ENCODE peak calls at places on chromosomes 11 and 22, in six cellular contexts. One of them, this sample, is unnamed.

GRCh38 chr22:32574957-32575893 is 100.6 kb downstream of the FBXO7 start:
- DNase-seq in AG04450: no peak
- DNase-seq in heart right ventricle: no peak
- DNase-seq in left lung: no peak
- DNase-seq in right atrium auricular region: no peak
- DNase-seq in H1: no peak
- DNase-seq in this sample: no peak

GRCh38 chr22:23325183-23325582 is 144.9 kb downstream of the BCR start:
- DNase-seq in AG04450: no peak
- DNase-seq in heart right ventricle: no peak
- DNase-seq in left lung: no peak
- DNase-seq in right atrium auricular region: no peak
- DNase-seq in H1: no peak
- DNase-seq in this sample: no peak

GRCh38 chr11:125902927-125903752 is at the start of gene PUS3:
- DNase-seq in AG04450: peak
- DNase-seq in heart right ventricle: peak
- DNase-seq in left lung: peak
- DNase-seq in right atrium auricular region: peak
- DNase-seq in H1: peak
- DNase-seq in this sample: peak

GRCh38 chr11:126474220-126474619 is 118.7 kb downstream of the ST3GAL4 start:
- DNase-seq in AG04450: no peak
- DNase-seq in heart right ventricle: no peak
- DNase-seq in left lung: peak
- DNase-seq in right atrium auricular region: no peak
- DNase-seq in H1: no peak
- DNase-seq in this sample: no peak

GRCh38 chr22:47209077-47209514 is 446.6 kb downstream of the TBC1D22A start:
- DNase-seq in AG04450: no peak
- DNase-seq in heart right ventricle: no peak
- DNase-seq in left lung: no peak
- DNase-seq in right atrium auricular region: peak
- DNase-seq in H1: no peak
- DNase-seq in this sample: no peak

GRCh38 chr11:18312663-18313420 is 9.1 kb downstream of the HPS5 start:
- DNase-seq in AG04450: peak
- DNase-seq in heart right ventricle: no peak
- DNase-seq in left lung: no peak
- DNase-seq in right atrium auricular region: no peak
- DNase-seq in H1: no peak
- DNase-seq in this sample: no peak

GRCh38 chr22:45502215-45503070 is at the start of gene FBLN1:
- DNase-seq in AG04450: no peak
- DNase-seq in heart right ventricle: peak
- DNase-seq in left lung: peak
- DNase-seq in right atrium auricular region: no peak
- DNase-seq in H1: no peak
- DNase-seq in this sample: no peak

GRCh38 chr11:83249972-83250593 is 36.1 kb downstream of the CCDC90B start:
- DNase-seq in AG04450: peak
- DNase-seq in heart right ventricle: no peak
- DNase-seq in left lung: no peak
- DNase-seq in right atrium auricular region: no peak
- DNase-seq in H1: no peak
- DNase-seq in this sample: peak

GRCh38 chr11:133999355-133999754 is 42.6 kb upstream of the IGSF9B start:
- DNase-seq in AG04450: no peak
- DNase-seq in heart right ventricle: no peak
- DNase-seq in left lung: no peak
- DNase-seq in right atrium auricular region: no peak
- DNase-seq in H1: no peak
- DNase-seq in this sample: no peak

GRCh38 chr11:554824-555499 is 5.6 kb downstream of the LMNTD2 start:
- DNase-seq in AG04450: no peak
- DNase-seq in heart right ventricle: peak
- DNase-seq in left lung: peak
- DNase-seq in right atrium auricular region: no peak
- DNase-seq in H1: peak
- DNase-seq in this sample: no peak

GRCh38 chr11:134471341-134472187 is 59.5 kb upstream of the B3GAT1 start:
- DNase-seq in AG04450: no peak
- DNase-seq in heart right ventricle: no peak
- DNase-seq in left lung: no peak
- DNase-seq in right atrium auricular region: no peak
- DNase-seq in H1: no peak
- DNase-seq in this sample: no peak

GRCh38 chr22:33327348-33327860 is 269.2 kb upstream of the SYN3 start:
- DNase-seq in AG04450: no peak
- DNase-seq in heart right ventricle: no peak
- DNase-seq in left lung: no peak
- DNase-seq in right atrium auricular region: no peak
- DNase-seq in H1: no peak
- DNase-seq in this sample: no peak

GRCh38 chr11:69007978-69008381 is 5.1 kb downstream of the MRGPRF start:
- DNase-seq in AG04450: no peak
- DNase-seq in heart right ventricle: no peak
- DNase-seq in left lung: peak
- DNase-seq in right atrium auricular region: no peak
- DNase-seq in H1: no peak
- DNase-seq in this sample: no peak

GRCh38 chr11:132681971-132682370 is 850.3 kb downstream of the OPCML start:
- DNase-seq in AG04450: no peak
- DNase-seq in heart right ventricle: no peak
- DNase-seq in left lung: peak
- DNase-seq in right atrium auricular region: no peak
- DNase-seq in H1: no peak
- DNase-seq in this sample: no peak

GRCh38 chr11:95985174-95985808 is 61.4 kb upstream of the MTMR2 start:
- DNase-seq in AG04450: no peak
- DNase-seq in heart right ventricle: no peak
- DNase-seq in left lung: no peak
- DNase-seq in right atrium auricular region: no peak
- DNase-seq in H1: no peak
- DNase-seq in this sample: no peak

GRCh38 chr11:82671451-82671850 is 62.2 kb downstream of the FAM181B start:
- DNase-seq in AG04450: no peak
- DNase-seq in heart right ventricle: no peak
- DNase-seq in left lung: no peak
- DNase-seq in right atrium auricular region: no peak
- DNase-seq in H1: no peak
- DNase-seq in this sample: no peak

GRCh38 chr22:26573026-26573662 is 16.8 kb downstream of the TPST2 start:
- DNase-seq in AG04450: no peak
- DNase-seq in heart right ventricle: peak
- DNase-seq in left lung: peak
- DNase-seq in right atrium auricular region: peak
- DNase-seq in H1: no peak
- DNase-seq in this sample: peak

GRCh38 chr11:77035580-77035979 is 1.4 kb downstream of the B3GNT6 start:
- DNase-seq in AG04450: no peak
- DNase-seq in heart right ventricle: no peak
- DNase-seq in left lung: no peak
- DNase-seq in right atrium auricular region: no peak
- DNase-seq in H1: no peak
- DNase-seq in this sample: no peak

GRCh38 chr11:85815186-85815911 is 4.4 kb upstream of the SYTL2 start:
- DNase-seq in AG04450: peak
- DNase-seq in heart right ventricle: no peak
- DNase-seq in left lung: no peak
- DNase-seq in right atrium auricular region: no peak
- DNase-seq in H1: no peak
- DNase-seq in this sample: peak

GRCh38 chr22:44067033-44067432 is 42.9 kb downstream of the PARVB start:
- DNase-seq in AG04450: no peak
- DNase-seq in heart right ventricle: no peak
- DNase-seq in left lung: no peak
- DNase-seq in right atrium auricular region: no peak
- DNase-seq in H1: no peak
- DNase-seq in this sample: no peak

GRCh38 chr22:47173535-47174021 is 411.1 kb downstream of the TBC1D22A start:
- DNase-seq in AG04450: no peak
- DNase-seq in heart right ventricle: peak
- DNase-seq in left lung: peak
- DNase-seq in right atrium auricular region: no peak
- DNase-seq in H1: no peak
- DNase-seq in this sample: no peak

GRCh38 chr11:35145249-35145648 is 6.3 kb downstream of the CD44 start:
- DNase-seq in AG04450: no peak
- DNase-seq in heart right ventricle: no peak
- DNase-seq in left lung: no peak
- DNase-seq in right atrium auricular region: no peak
- DNase-seq in H1: no peak
- DNase-seq in this sample: no peak

GRCh38 chr11:12674936-12675696 is 895 bp downstream of the TEAD1 start:
- DNase-seq in AG04450: no peak
- DNase-seq in heart right ventricle: peak
- DNase-seq in left lung: peak
- DNase-seq in right atrium auricular region: no peak
- DNase-seq in H1: no peak
- DNase-seq in this sample: no peak

GRCh38 chr11:4983851-4984250 is 10.8 kb upstream of the OR51L1 start:
- DNase-seq in AG04450: no peak
- DNase-seq in heart right ventricle: no peak
- DNase-seq in left lung: no peak
- DNase-seq in right atrium auricular region: no peak
- DNase-seq in H1: no peak
- DNase-seq in this sample: no peak

GRCh38 chr11:469684-470667 is 19.9 kb downstream of the PTDSS2 start:
- DNase-seq in AG04450: peak
- DNase-seq in heart right ventricle: no peak
- DNase-seq in left lung: peak
- DNase-seq in right atrium auricular region: peak
- DNase-seq in H1: no peak
- DNase-seq in this sample: peak

GRCh38 chr11:114135737-114136151 is 76.2 kb downstream of the ZBTB16 start:
- DNase-seq in AG04450: no peak
- DNase-seq in heart right ventricle: no peak
- DNase-seq in left lung: no peak
- DNase-seq in right atrium auricular region: no peak
- DNase-seq in H1: peak
- DNase-seq in this sample: no peak

GRCh38 chr22:39727541-39727940 is 157.0 kb downstream of the CACNA1I start:
- DNase-seq in AG04450: no peak
- DNase-seq in heart right ventricle: no peak
- DNase-seq in left lung: peak
- DNase-seq in right atrium auricular region: no peak
- DNase-seq in H1: no peak
- DNase-seq in this sample: no peak

GRCh38 chr22:29664731-29665130 is 55.1 kb upstream of the CABP7 start:
- DNase-seq in AG04450: no peak
- DNase-seq in heart right ventricle: no peak
- DNase-seq in left lung: no peak
- DNase-seq in right atrium auricular region: no peak
- DNase-seq in H1: no peak
- DNase-seq in this sample: no peak
- H3K4me3 ChIP-seq in AG04450: no peak
- H3K4me3 ChIP-seq in heart right ventricle: no peak
- H3K4me3 ChIP-seq in left lung: no peak
- H3K4me3 ChIP-seq in right atrium auricular region: no peak
- H3K4me3 ChIP-seq in H1: no peak
- H3K4me3 ChIP-seq in this sample: no peak

DNA sequence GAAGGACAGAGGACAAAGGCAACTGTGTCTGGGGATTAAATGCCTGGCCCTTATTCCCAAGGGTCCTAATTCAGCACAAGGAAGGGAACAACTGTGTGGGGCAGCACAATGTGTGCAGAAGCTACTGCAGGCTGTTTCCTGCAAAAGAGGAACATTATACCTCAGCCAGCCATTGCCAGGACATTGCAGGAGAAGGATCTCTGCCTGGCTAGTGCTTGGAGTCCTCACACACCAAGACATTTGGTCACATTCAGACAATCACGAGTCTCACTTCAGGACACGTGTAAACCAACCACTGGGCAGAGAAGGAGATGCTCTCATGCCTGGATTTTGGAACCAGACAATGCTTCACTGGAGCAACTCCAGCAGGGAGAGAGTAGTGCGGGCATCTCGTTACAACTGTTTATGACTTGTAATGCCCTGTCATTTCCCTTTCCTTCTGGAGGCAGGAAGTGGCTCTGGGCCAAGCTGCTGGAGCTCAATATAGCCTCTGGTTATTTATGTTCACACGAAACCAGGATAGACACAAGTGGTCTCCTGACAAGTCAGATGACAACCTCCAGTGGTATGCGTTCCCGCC is 23.9 kb upstream of the ZC3H12C start:
- DNase-seq in AG04450: no peak
- DNase-seq in heart right ventricle: peak
- DNase-seq in left lung: no peak
- DNase-seq in right atrium auricular region: no peak
- DNase-seq in H1: no peak
- DNase-seq in this sample: peak
- H3K4me3 ChIP-seq in AG04450: no peak
- H3K4me3 ChIP-seq in heart right ventricle: no peak
- H3K4me3 ChIP-seq in left lung: no peak
- H3K4me3 ChIP-seq in right atrium auricular region: no peak
- H3K4me3 ChIP-seq in H1: no peak
- H3K4me3 ChIP-seq in this sample: no peak

GRCh38 chr11:94574193-94574961 is 7.2 kb downstream of the PIWIL4 start:
- DNase-seq in AG04450: peak
- DNase-seq in heart right ventricle: no peak
- DNase-seq in left lung: peak
- DNase-seq in right atrium auricular region: no peak
- DNase-seq in H1: no peak
- DNase-seq in this sample: peak
- H3K4me3 ChIP-seq in AG04450: no peak
- H3K4me3 ChIP-seq in heart right ventricle: no peak
- H3K4me3 ChIP-seq in left lung: no peak
- H3K4me3 ChIP-seq in right atrium auricular region: no peak
- H3K4me3 ChIP-seq in H1: no peak
- H3K4me3 ChIP-seq in this sample: no peak

DNA sequence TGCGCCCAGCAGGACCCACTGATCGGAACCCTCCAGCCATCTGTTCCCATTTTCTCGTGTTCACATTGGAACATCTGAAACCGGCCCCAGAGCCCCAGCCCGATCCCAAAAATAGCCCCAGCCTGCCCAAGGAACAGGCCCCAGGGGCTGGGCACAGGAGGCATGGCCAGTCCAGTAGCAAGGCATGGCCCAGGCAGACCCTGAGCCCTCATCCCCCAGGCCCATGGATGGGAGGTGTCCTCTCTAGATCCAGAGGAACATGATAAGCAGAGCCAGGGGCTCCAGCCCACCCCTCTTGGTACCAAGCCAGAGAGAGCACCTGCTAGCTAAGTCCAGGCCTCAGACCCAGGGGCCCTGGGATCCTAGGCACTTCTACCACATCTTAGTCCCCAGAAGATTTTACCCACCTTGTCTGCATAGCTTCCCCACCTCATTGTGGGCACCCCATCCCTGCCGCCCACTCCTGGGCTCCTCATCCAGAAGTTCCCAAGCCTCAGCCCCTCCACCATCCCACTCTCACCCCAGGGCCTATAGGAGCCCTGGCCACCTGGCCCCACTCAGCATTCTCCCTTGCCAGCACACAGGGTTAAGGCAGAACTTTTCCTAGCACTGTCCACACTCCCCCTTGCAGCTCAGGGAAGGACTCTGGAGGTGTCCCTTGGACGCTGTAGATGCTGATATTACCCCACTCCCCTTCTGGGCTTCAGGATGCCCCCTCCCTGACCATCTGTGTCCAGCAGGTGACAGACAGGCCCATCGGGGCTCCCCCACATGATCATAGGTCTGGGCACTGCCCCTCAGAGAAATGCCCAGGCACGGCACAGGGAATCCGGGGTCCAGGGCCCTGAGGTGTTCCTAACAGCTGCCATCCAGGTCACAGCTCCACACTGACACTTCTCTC is 9.5 kb downstream of the BCL9L start:
- DNase-seq in AG04450: no peak
- DNase-seq in heart right ventricle: no peak
- DNase-seq in left lung: peak
- DNase-seq in right atrium auricular region: no peak
- DNase-seq in H1: no peak
- DNase-seq in this sample: no peak
- H3K4me3 ChIP-seq in AG04450: peak
- H3K4me3 ChIP-seq in heart right ventricle: no peak
- H3K4me3 ChIP-seq in left lung: no peak
- H3K4me3 ChIP-seq in right atrium auricular region: no peak
- H3K4me3 ChIP-seq in H1: peak
- H3K4me3 ChIP-seq in this sample: peak